ENCODE peak calls at places on chromosome 15, in six cellular contexts. One of them, this sample, is unnamed.

GRCh38 chr15:60396100-60396499 is 1.7 kb downstream of the ANXA2 start:
- DNase-seq in NCI-H1105: no peak
- DNase-seq in NCI-H2081: no peak
- DNase-seq in gastrocnemius medialis: no peak
- DNase-seq in T-cell: no peak
- DNase-seq in EL: peak; percentile 54
- DNase-seq in this sample: peak; percentile 53

GRCh38 chr15:60941448-60941847 is 287.7 kb downstream of the RORA start:
- DNase-seq in NCI-H1105: no peak
- DNase-seq in NCI-H2081: no peak
- DNase-seq in gastrocnemius medialis: no peak
- DNase-seq in T-cell: no peak
- DNase-seq in EL: peak; percentile 66
- DNase-seq in this sample: no peak

GRCh38 chr15:89754361-89755154 is 3.5 kb upstream of the MESP1 start:
- DNase-seq in NCI-H1105: no peak
- DNase-seq in NCI-H2081: no peak
- DNase-seq in gastrocnemius medialis: no peak
- DNase-seq in T-cell: no peak
- DNase-seq in EL: peak; percentile 82
- DNase-seq in this sample: no peak

GRCh38 chr15:29636140-29636539 is 186.1 kb downstream of the TJP1 start:
- DNase-seq in NCI-H1105: no peak
- DNase-seq in NCI-H2081: no peak
- DNase-seq in gastrocnemius medialis: no peak
- DNase-seq in T-cell: no peak
- DNase-seq in EL: no peak
- DNase-seq in this sample: no peak

GRCh38 chr15:90761629-90762028 is 44.5 kb downstream of the BLM start:
- DNase-seq in NCI-H1105: no peak
- DNase-seq in NCI-H2081: no peak
- DNase-seq in gastrocnemius medialis: no peak
- DNase-seq in T-cell: no peak
- DNase-seq in EL: no peak
- DNase-seq in this sample: no peak

GRCh38 chr15:75532413-75533250 is 46.5 kb downstream of the PTPN9 start:
- DNase-seq in NCI-H1105: no peak
- DNase-seq in NCI-H2081: no peak
- DNase-seq in gastrocnemius medialis: peak; percentile 52
- DNase-seq in T-cell: no peak
- DNase-seq in EL: peak; percentile 75
- DNase-seq in this sample: peak; percentile 92

GRCh38 chr15:92091155-92091734 is 237.7 kb downstream of the SLCO3A1 start:
- DNase-seq in NCI-H1105: no peak
- DNase-seq in NCI-H2081: peak; percentile 70
- DNase-seq in gastrocnemius medialis: no peak
- DNase-seq in T-cell: no peak
- DNase-seq in EL: peak; percentile 18
- DNase-seq in this sample: peak; percentile 60

GRCh38 chr15:88232771-88233170 is 23.8 kb downstream of the NTRK3 start:
- DNase-seq in NCI-H1105: no peak
- DNase-seq in NCI-H2081: no peak
- DNase-seq in gastrocnemius medialis: no peak
- DNase-seq in T-cell: no peak
- DNase-seq in EL: no peak
- DNase-seq in this sample: no peak

GRCh38 chr15:86060614-86061125 is 19.0 kb upstream of the AGBL1 start:
- DNase-seq in NCI-H1105: no peak
- DNase-seq in NCI-H2081: no peak
- DNase-seq in gastrocnemius medialis: peak; percentile 20
- DNase-seq in T-cell: no peak
- DNase-seq in EL: no peak
- DNase-seq in this sample: no peak

GRCh38 chr15:40904552-40905201 is 10.4 kb downstream of the VPS18 start:
- DNase-seq in NCI-H1105: no peak
- DNase-seq in NCI-H2081: no peak
- DNase-seq in gastrocnemius medialis: no peak
- DNase-seq in T-cell: no peak
- DNase-seq in EL: no peak
- DNase-seq in this sample: no peak

GRCh38 chr15:68492855-68493254 is 60.9 kb upstream of the ITGA11 start:
- DNase-seq in NCI-H1105: no peak
- DNase-seq in NCI-H2081: no peak
- DNase-seq in gastrocnemius medialis: no peak
- DNase-seq in T-cell: no peak
- DNase-seq in EL: peak; percentile 56
- DNase-seq in this sample: peak; percentile 7

GRCh38 chr15:59997070-59997701 is 6.9 kb upstream of the FOXB1 start:
- DNase-seq in NCI-H1105: peak; percentile 69
- DNase-seq in NCI-H2081: peak; percentile 82
- DNase-seq in gastrocnemius medialis: no peak
- DNase-seq in T-cell: peak; percentile 25
- DNase-seq in EL: no peak
- DNase-seq in this sample: no peak

GRCh38 chr15:42732095-42732827 is 4.7 kb downstream of the CDAN1 start:
- DNase-seq in NCI-H1105: no peak
- DNase-seq in NCI-H2081: no peak
- DNase-seq in gastrocnemius medialis: no peak
- DNase-seq in T-cell: no peak
- DNase-seq in EL: no peak
- DNase-seq in this sample: no peak

GRCh38 chr15:44541282-44541958 is 4.5 kb downstream of the EIF3J start:
- DNase-seq in NCI-H1105: no peak
- DNase-seq in NCI-H2081: no peak
- DNase-seq in gastrocnemius medialis: no peak
- DNase-seq in T-cell: no peak
- DNase-seq in EL: peak; percentile 91
- DNase-seq in this sample: peak; percentile 81

GRCh38 chr15:45105586-45105985 is 8.4 kb downstream of the DUOX2 start:
- DNase-seq in NCI-H1105: no peak
- DNase-seq in NCI-H2081: no peak
- DNase-seq in gastrocnemius medialis: no peak
- DNase-seq in T-cell: no peak
- DNase-seq in EL: no peak
- DNase-seq in this sample: no peak

GRCh38 chr15:37289109-37289765 is 188.9 kb upstream of the MEIS2 start:
- DNase-seq in NCI-H1105: no peak
- DNase-seq in NCI-H2081: peak; percentile 38
- DNase-seq in gastrocnemius medialis: no peak
- DNase-seq in T-cell: no peak
- DNase-seq in EL: peak; percentile 33
- DNase-seq in this sample: no peak

GRCh38 chr15:92159906-92160841 is 233.5 kb upstream of the ST8SIA2 start:
- DNase-seq in NCI-H1105: peak; percentile 64
- DNase-seq in NCI-H2081: peak; percentile 43
- DNase-seq in gastrocnemius medialis: no peak
- DNase-seq in T-cell: no peak
- DNase-seq in EL: no peak
- DNase-seq in this sample: no peak

GRCh38 chr15:68256675-68257450 is 20.7 kb upstream of the FEM1B start:
- DNase-seq in NCI-H1105: no peak
- DNase-seq in NCI-H2081: no peak
- DNase-seq in gastrocnemius medialis: peak; percentile 94
- DNase-seq in T-cell: peak; percentile 57
- DNase-seq in EL: peak; percentile 80
- DNase-seq in this sample: peak; percentile 65

GRCh38 chr15:101059381-101060341 is 140.5 kb downstream of the LRRK1 start:
- DNase-seq in NCI-H1105: no peak
- DNase-seq in NCI-H2081: no peak
- DNase-seq in gastrocnemius medialis: no peak
- DNase-seq in T-cell: no peak
- DNase-seq in EL: no peak
- DNase-seq in this sample: no peak

GRCh38 chr15:69298697-69299441 is at the start of gene PAQR5:
- DNase-seq in NCI-H1105: peak; percentile 50
- DNase-seq in NCI-H2081: peak; percentile 31
- DNase-seq in gastrocnemius medialis: no peak
- DNase-seq in T-cell: no peak
- DNase-seq in EL: peak; percentile 51
- DNase-seq in this sample: peak; percentile 16

GRCh38 chr15:32886441-32886840 is 168.6 kb downstream of the GREM1 start:
- DNase-seq in NCI-H1105: no peak
- DNase-seq in NCI-H2081: no peak
- DNase-seq in gastrocnemius medialis: no peak
- DNase-seq in T-cell: no peak
- DNase-seq in EL: no peak
- DNase-seq in this sample: no peak

GRCh38 chr15:73156431-73157191 is 104.3 kb downstream of the NEO1 start:
- DNase-seq in NCI-H1105: no peak
- DNase-seq in NCI-H2081: no peak
- DNase-seq in gastrocnemius medialis: no peak
- DNase-seq in T-cell: no peak
- DNase-seq in EL: no peak
- DNase-seq in this sample: no peak

GRCh38 chr15:63556246-63556645 is 40.9 kb upstream of the FBXL22 start:
- DNase-seq in NCI-H1105: no peak
- DNase-seq in NCI-H2081: no peak
- DNase-seq in gastrocnemius medialis: no peak
- DNase-seq in T-cell: no peak
- DNase-seq in EL: no peak
- DNase-seq in this sample: no peak

GRCh38 chr15:89389841-89390603 is 55.4 kb upstream of the POLG start:
- DNase-seq in NCI-H1105: no peak
- DNase-seq in NCI-H2081: no peak
- DNase-seq in gastrocnemius medialis: no peak
- DNase-seq in T-cell: no peak
- DNase-seq in EL: no peak
- DNase-seq in this sample: no peak

GRCh38 chr15:41256577-41257038 is 25.5 kb downstream of the CHP1 start:
- DNase-seq in NCI-H1105: no peak
- DNase-seq in NCI-H2081: no peak
- DNase-seq in gastrocnemius medialis: no peak
- DNase-seq in T-cell: no peak
- DNase-seq in EL: no peak
- DNase-seq in this sample: peak; percentile 30

GRCh38 chr15:75904241-75904631 is 558 bp downstream of the FBXO22 start:
- DNase-seq in NCI-H1105: no peak
- DNase-seq in NCI-H2081: peak; percentile 63
- DNase-seq in gastrocnemius medialis: no peak
- DNase-seq in T-cell: no peak
- DNase-seq in EL: peak; percentile 47
- DNase-seq in this sample: peak; percentile 60

GRCh38 chr15:40831861-40832260 is 3.4 kb upstream of the PPP1R14D start:
- DNase-seq in NCI-H1105: no peak
- DNase-seq in NCI-H2081: no peak
- DNase-seq in gastrocnemius medialis: no peak
- DNase-seq in T-cell: no peak
- DNase-seq in EL: no peak
- DNase-seq in this sample: no peak

GRCh38 chr15:92068121-92068520 is 214.6 kb downstream of the SLCO3A1 start:
- DNase-seq in NCI-H1105: no peak
- DNase-seq in NCI-H2081: no peak
- DNase-seq in gastrocnemius medialis: no peak
- DNase-seq in T-cell: no peak
- DNase-seq in EL: no peak
- DNase-seq in this sample: no peak

GRCh38 chr15:70024521-70024920 is 73.2 kb downstream of the TLE3 start:
- DNase-seq in NCI-H1105: no peak
- DNase-seq in NCI-H2081: peak; percentile 12
- DNase-seq in gastrocnemius medialis: no peak
- DNase-seq in T-cell: no peak
- DNase-seq in EL: no peak
- DNase-seq in this sample: no peak

GRCh38 chr15:38563723-38564519 is 693 bp downstream of the RASGRP1 start:
- DNase-seq in NCI-H1105: peak; percentile 27
- DNase-seq in NCI-H2081: peak; percentile 45
- DNase-seq in gastrocnemius medialis: peak; percentile 16
- DNase-seq in T-cell: peak; percentile 87
- DNase-seq in EL: peak; percentile 60
- DNase-seq in this sample: peak; percentile 69

This sample was measured in dermis blood vessel endothelial cell.